ENCODE peak calls at places on chromosome 1, in six cellular contexts. N is OCI-LY7, J is right cardiac atrium, F is body of pancreas, C is transverse colon, I is cardiac muscle cell. R is an unnamed sample.

GRCh38 chr1:170533331-170533730 is 1.4 kb downstream of the GORAB start:
- DNase-seq in N (no peak), J (no peak), F (no peak), C (no peak), I (peak; percentile 78), R (no peak)

GRCh38 chr1:6801998-6802397 is 16.7 kb downstream of the CAMTA1 start:
- DNase-seq in N (no peak), J (no peak), F (no peak), C (no peak), I (peak; percentile 32), R (no peak)

GRCh38 chr1:248243204-248243603 is 12.0 kb downstream of the OR2M4 start:
- DNase-seq in N (peak; percentile 46), J (peak; percentile 12), F (peak; percentile 26), C (no peak), I (peak; percentile 17), R (peak; percentile 19)

GRCh38 chr1:117571496-117571895 is 34.4 kb upstream of the TENT5C start:
- DNase-seq in N (no peak), J (no peak), F (no peak), C (peak; percentile 33), I (no peak), R (no peak)

GRCh38 chr1:27650527-27651175 is 15.7 kb upstream of the FGR start:
- DNase-seq in N (no peak), J (no peak), F (no peak), C (no peak), I (peak; percentile 83), R (no peak)

GRCh38 chr1:3743421-3743820 is 8.8 kb upstream of the CCDC27 start:
- DNase-seq in N (no peak), J (no peak), F (no peak), C (no peak), I (peak; percentile 13), R (no peak)

GRCh38 chr1:79259390-79260336 is 253.1 kb upstream of the ADGRL4 start:
- DNase-seq in N (peak; percentile 26), J (no peak), F (no peak), C (no peak), I (peak; percentile 67), R (no peak)

GRCh38 chr1:9248341-9249262 is 14.0 kb downstream of the H6PD start:
- DNase-seq in N (no peak), J (no peak), F (no peak), C (no peak), I (no peak), R (no peak)

GRCh38 chr1:113073457-113073950 is 506 bp downstream of the LRIG2 start:
- DNase-seq in N (no peak), J (peak; percentile 50), F (peak; percentile 58), C (peak; percentile 66), I (peak; percentile 62), R (peak; percentile 72)

GRCh38 chr1:230509281-230509977 is 83.3 kb upstream of the PGBD5 start:
- DNase-seq in N (peak; percentile 11), J (peak; percentile 40), F (no peak), C (no peak), I (peak; percentile 79), R (peak; percentile 59)

GRCh38 chr1:11518016-11518670 is 39.2 kb downstream of the DISP3 start:
- DNase-seq in N (no peak), J (no peak), F (no peak), C (no peak), I (no peak), R (no peak)

GRCh38 chr1:9400425-9401079 is 107.9 kb downstream of the SPSB1 start:
- DNase-seq in N (peak; percentile 44), J (no peak), F (no peak), C (no peak), I (no peak), R (no peak)

DNA sequence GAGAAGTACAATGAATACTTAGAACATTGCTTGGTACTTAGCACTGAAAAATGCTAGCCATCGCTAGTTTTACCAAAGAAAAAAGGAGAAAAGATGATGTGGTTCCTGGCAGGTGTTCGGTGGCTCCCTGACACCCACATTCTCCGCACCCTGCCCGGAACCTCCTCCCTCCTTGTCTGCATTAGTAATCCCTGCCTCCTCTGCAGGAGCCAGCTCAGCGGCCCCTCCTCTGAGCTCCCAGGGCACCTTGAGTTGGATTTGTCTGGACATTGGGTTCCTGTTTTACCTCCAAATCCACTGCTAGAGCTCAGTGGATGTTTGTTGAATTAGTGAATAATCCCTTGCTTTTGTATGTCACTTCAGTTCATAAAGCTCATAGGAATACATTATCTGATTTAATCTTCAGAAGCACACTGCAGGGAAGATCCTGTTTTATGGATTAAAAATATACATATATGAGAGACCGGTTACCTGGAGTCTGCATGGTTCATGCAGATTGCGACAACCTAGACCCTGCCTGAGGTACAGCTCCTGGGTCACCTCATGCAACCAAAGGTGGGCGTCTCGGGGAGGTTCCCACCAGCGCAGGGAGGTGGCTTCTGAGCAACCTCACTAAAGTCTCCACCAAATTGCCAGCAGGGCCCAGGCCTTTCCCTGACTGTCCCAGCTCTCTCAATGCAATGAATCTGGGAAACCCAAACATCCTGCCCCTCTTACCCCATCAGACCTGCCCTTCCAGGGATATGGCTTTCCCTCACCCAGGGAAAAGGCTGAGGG is 24.2 kb downstream of the PCAT6 start:
- DNase-seq in N (no peak), J (no peak), F (no peak), C (no peak), I (no peak), R (no peak)
- H3K4me3 ChIP-seq in N (no peak overlapping the region), J (no peak overlapping the region), F (no peak overlapping the region), C (no peak overlapping the region), I (no peak overlapping the region), R (no peak overlapping the region)

DNA sequence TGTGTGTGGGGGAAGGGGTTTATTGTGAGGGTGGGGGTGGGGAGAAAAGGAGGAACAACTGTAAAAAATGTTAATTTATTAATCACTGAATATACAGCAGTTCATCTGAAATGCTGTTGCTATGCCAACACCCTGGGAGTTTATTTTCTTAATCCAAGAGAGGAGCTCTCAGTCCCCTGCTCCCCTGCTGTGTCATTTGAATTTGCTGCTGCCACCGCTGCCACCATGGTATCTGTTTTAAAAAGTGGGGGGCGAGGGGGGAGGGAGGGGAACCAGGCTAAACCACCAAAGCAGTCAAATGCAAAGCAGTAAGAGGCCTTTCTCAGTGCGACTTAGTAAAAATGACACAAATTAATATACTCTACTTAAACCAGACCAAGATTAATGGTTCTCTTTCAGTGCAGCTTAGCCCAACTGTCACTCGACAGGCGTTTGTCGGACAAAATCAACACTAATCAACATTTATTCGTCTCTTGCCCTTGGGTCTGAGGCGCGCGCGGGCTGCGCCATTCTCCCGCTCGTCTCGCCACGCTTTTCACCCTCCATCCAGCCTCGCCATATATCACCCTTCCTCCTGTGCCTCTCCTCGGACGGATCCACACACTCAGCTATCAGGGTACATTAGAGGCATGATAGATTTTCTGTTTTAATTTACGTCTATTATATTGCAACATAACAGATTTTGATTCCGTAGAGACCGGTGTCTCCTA is 76.2 kb downstream of the PBX1 start:
- DNase-seq in N (no peak), J (no peak), F (no peak), C (no peak), I (no peak), R (no peak)
- H3K4me1 ChIP-seq in N (no peaks in the 10 kb centered on the region), J (peaks cover 16% of the 10 kb centered on the region), F (peaks cover 100% of the 10 kb centered on the region), C (peaks cover 14% of the 10 kb centered on the region), I (peaks cover 48% of the 10 kb centered on the region), R (peaks cover 23% of the 10 kb centered on the region)

GRCh38 chr1:203122159-203122558 is 5.4 kb upstream of the ADORA1 start:
- DNase-seq in N (no peak), J (no peak), F (no peak), C (no peak), I (no peak), R (no peak)

GRCh38 chr1:203124011-203124410 is 3.5 kb upstream of the ADORA1 start:
- DNase-seq in N (no peak), J (no peak), F (no peak), C (no peak), I (no peak), R (no peak)

GRCh38 chr1:203120325-203121138 is 7.0 kb upstream of the ADORA1 start:
- DNase-seq in N (no peak), J (no peak), F (no peak), C (no peak), I (no peak), R (peak; percentile 41)

GRCh38 chr1:203124546-203125317 is 2.8 kb upstream of the ADORA1 start:
- DNase-seq in N (no peak), J (no peak), F (no peak), C (no peak), I (no peak), R (no peak)

GRCh38 chr1:203121186-203122015 is 6.1 kb upstream of the ADORA1 start:
- DNase-seq in N (no peak), J (no peak), F (no peak), C (no peak), I (no peak), R (no peak)
- H3K4me3 ChIP-seq in N (no peak overlapping the region), J (no peak overlapping the region), F (no peak overlapping the region), C (no peak overlapping the region), I (no peak overlapping the region), R (no peak overlapping the region)

DNA sequence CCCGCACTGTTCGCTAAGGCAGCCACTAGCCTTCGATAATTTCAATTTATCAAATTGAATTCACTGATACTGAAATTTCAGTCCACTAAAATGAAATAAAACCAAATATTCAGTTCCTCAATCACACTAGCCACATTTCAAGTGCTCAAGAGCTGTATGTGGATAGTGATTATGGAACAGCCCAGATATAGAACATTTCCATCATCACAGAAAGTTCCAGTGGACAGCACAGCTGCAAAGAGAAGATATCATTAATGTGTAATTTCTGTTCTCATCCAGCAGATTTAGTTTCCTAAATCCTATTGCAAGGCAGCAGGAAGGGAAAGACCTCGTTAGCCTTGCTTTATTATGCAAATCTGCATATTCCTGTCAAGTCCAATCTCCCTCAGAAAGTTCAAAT is 22.6 kb downstream of the CAPZB start:
- DNase-seq in N (no peak), J (no peak), F (no peak), C (no peak), I (no peak), R (no peak)
- H3K4me1 ChIP-seq in N (peaks cover 13% of the 10 kb centered on the region), J (peaks cover 18% of the 10 kb centered on the region), F (peaks cover 29% of the 10 kb centered on the region), C (peaks cover 64% of the 10 kb centered on the region), I (peaks cover 8% of the 10 kb centered on the region), R (peaks cover 88% of the 10 kb centered on the region)

GRCh38 chr1:177479600-177479999 is 308.8 kb downstream of the BRINP2 start:
- DNase-seq in N (no peak), J (no peak), F (no peak), C (no peak), I (no peak), R (no peak)
- H3K4me3 ChIP-seq in N (no peak overlapping the region), J (no peak overlapping the region), F (no peak overlapping the region), C (no peak overlapping the region), I (no peak overlapping the region), R (no peak overlapping the region)